ENCODE peak calls at places on chromosomes 1 and 21, in five cellular contexts. One of them, this sample, is unnamed. For H3K27me3, the result is how much of the 10 kb centered on the place peaks cover.

GRCh38 chr1:145927916-145928647 is 798 bp upstream of the RBM8A start:
- DNase-seq in aorta: no peak
- DNase-seq in IMR-90: no peak
- DNase-seq in right lobe of liver: no peak
- DNase-seq in dorsolateral prefrontal cortex: no peak
- DNase-seq in this sample: no peak

GRCh38 chr1:22878626-22879025 is 94.0 kb downstream of the LACTBL1 start:
- DNase-seq in aorta: no peak
- DNase-seq in IMR-90: no peak
- DNase-seq in right lobe of liver: no peak
- DNase-seq in dorsolateral prefrontal cortex: no peak
- DNase-seq in this sample: no peak

GRCh38 chr1:232473900-232474299 is 156.0 kb downstream of the SIPA1L2 start:
- DNase-seq in aorta: no peak
- DNase-seq in IMR-90: no peak
- DNase-seq in right lobe of liver: no peak
- DNase-seq in dorsolateral prefrontal cortex: no peak
- DNase-seq in this sample: no peak

GRCh38 chr1:153922076-153922837 is 515 bp downstream of the GATAD2B start:
- DNase-seq in aorta: no peak
- DNase-seq in IMR-90: no peak
- DNase-seq in right lobe of liver: peak
- DNase-seq in dorsolateral prefrontal cortex: no peak
- DNase-seq in this sample: no peak

GRCh38 chr21:15192243-15192642 is 127.4 kb upstream of the NRIP1 start:
- DNase-seq in aorta: no peak
- DNase-seq in IMR-90: no peak
- DNase-seq in right lobe of liver: no peak
- DNase-seq in dorsolateral prefrontal cortex: no peak
- DNase-seq in this sample: peak

GRCh38 chr21:32181415-32181814 is 97.4 kb downstream of the MIS18A start:
- DNase-seq in aorta: no peak
- DNase-seq in IMR-90: no peak
- DNase-seq in right lobe of liver: no peak
- DNase-seq in dorsolateral prefrontal cortex: no peak
- DNase-seq in this sample: no peak

GRCh38 chr1:41920658-41921057 is 1.9 kb upstream of the HIVEP3 start:
- DNase-seq in aorta: no peak
- DNase-seq in IMR-90: peak
- DNase-seq in right lobe of liver: no peak
- DNase-seq in dorsolateral prefrontal cortex: no peak
- DNase-seq in this sample: no peak

GRCh38 chr1:216600730-216601426 is 122.4 kb downstream of the ESRRG start:
- DNase-seq in aorta: peak
- DNase-seq in IMR-90: peak
- DNase-seq in right lobe of liver: peak
- DNase-seq in dorsolateral prefrontal cortex: peak
- DNase-seq in this sample: peak

GRCh38 chr21:16419188-16419874 is 689.5 kb downstream of the USP25 start:
- DNase-seq in aorta: peak
- DNase-seq in IMR-90: peak
- DNase-seq in right lobe of liver: peak
- DNase-seq in dorsolateral prefrontal cortex: no peak
- DNase-seq in this sample: no peak

GRCh38 chr1:190754769-190755168 is 277.1 kb upstream of the BRINP3 start:
- DNase-seq in aorta: no peak
- DNase-seq in IMR-90: peak
- DNase-seq in right lobe of liver: no peak
- DNase-seq in dorsolateral prefrontal cortex: no peak
- DNase-seq in this sample: no peak

GRCh38 chr21:27534211-27534610 is 567.3 kb upstream of the ADAMTS5 start:
- DNase-seq in aorta: no peak
- DNase-seq in IMR-90: no peak
- DNase-seq in right lobe of liver: no peak
- DNase-seq in dorsolateral prefrontal cortex: no peak
- DNase-seq in this sample: no peak

GRCh38 chr1:150543500-150544143 is 5.6 kb upstream of the ADAMTSL4 start:
- DNase-seq in aorta: peak
- DNase-seq in IMR-90: no peak
- DNase-seq in right lobe of liver: peak
- DNase-seq in dorsolateral prefrontal cortex: no peak
- DNase-seq in this sample: no peak

GRCh38 chr1:160204526-160205241 is 500 bp upstream of the PEA15 start:
- DNase-seq in aorta: peak
- DNase-seq in IMR-90: no peak
- DNase-seq in right lobe of liver: no peak
- DNase-seq in dorsolateral prefrontal cortex: no peak
- DNase-seq in this sample: no peak

GRCh38 chr1:243271990-243272389 is 16.1 kb downstream of the SDCCAG8 start:
- DNase-seq in aorta: no peak
- DNase-seq in IMR-90: no peak
- DNase-seq in right lobe of liver: no peak
- DNase-seq in dorsolateral prefrontal cortex: no peak
- DNase-seq in this sample: no peak

GRCh38 chr1:9079980-9080703 is 10.7 kb upstream of the SLC2A5 start:
- DNase-seq in aorta: no peak
- DNase-seq in IMR-90: no peak
- DNase-seq in right lobe of liver: no peak
- DNase-seq in dorsolateral prefrontal cortex: no peak
- DNase-seq in this sample: no peak

GRCh38 chr21:46023126-46023985 is 41.8 kb downstream of the COL6A1 start:
- DNase-seq in aorta: no peak
- DNase-seq in IMR-90: no peak
- DNase-seq in right lobe of liver: no peak
- DNase-seq in dorsolateral prefrontal cortex: no peak
- DNase-seq in this sample: no peak

GRCh38 chr1:11800756-11801433 is 4.9 kb downstream of the MTHFR start:
- DNase-seq in aorta: no peak
- DNase-seq in IMR-90: no peak
- DNase-seq in right lobe of liver: peak
- DNase-seq in dorsolateral prefrontal cortex: no peak
- DNase-seq in this sample: no peak

GRCh38 chr21:42156690-42157605 is 62.0 kb upstream of the ABCG1 start:
- DNase-seq in aorta: no peak
- DNase-seq in IMR-90: no peak
- DNase-seq in right lobe of liver: no peak
- DNase-seq in dorsolateral prefrontal cortex: peak
- DNase-seq in this sample: no peak

DNA sequence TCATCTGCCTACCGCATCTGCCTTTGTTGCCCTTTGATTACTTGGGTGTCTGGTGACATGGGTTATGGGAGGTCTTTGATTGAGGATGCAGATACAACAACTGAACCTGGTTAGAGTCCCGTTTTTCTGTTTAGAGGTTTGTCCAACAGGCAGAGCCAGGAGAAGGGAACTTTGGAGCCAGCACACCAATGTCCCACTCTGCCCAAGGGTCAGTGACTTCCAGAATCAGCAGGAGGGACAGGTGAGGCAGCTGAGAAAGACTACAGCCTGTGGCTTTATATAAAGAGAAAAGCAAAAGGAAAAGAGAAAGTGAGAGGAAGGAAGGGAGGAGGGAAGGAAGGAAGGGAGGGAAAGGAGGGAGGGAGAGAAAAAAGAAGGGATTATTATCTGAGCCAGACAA is 101.5 kb upstream of the ZNF644 start:
- DNase-seq in aorta: no peak
- DNase-seq in IMR-90: no peak
- DNase-seq in right lobe of liver: peak
- DNase-seq in dorsolateral prefrontal cortex: no peak
- DNase-seq in this sample: no peak
- H3K27me3 ChIP-seq in aorta: under half
- H3K27me3 ChIP-seq in IMR-90: under half
- H3K27me3 ChIP-seq in right lobe of liver: under half
- H3K27me3 ChIP-seq in dorsolateral prefrontal cortex: under half
- H3K27me3 ChIP-seq in this sample: under half

GRCh38 chr1:16217061-16217785 is 4.8 kb upstream of the ARHGEF19 start:
- DNase-seq in aorta: peak
- DNase-seq in IMR-90: peak
- DNase-seq in right lobe of liver: peak
- DNase-seq in dorsolateral prefrontal cortex: peak
- DNase-seq in this sample: peak
- H3K27ac ChIP-seq in aorta: no peak
- H3K27ac ChIP-seq in IMR-90: no peak
- H3K27ac ChIP-seq in right lobe of liver: no peak
- H3K27ac ChIP-seq in dorsolateral prefrontal cortex: no peak
- H3K27ac ChIP-seq in this sample: no peak

DNA sequence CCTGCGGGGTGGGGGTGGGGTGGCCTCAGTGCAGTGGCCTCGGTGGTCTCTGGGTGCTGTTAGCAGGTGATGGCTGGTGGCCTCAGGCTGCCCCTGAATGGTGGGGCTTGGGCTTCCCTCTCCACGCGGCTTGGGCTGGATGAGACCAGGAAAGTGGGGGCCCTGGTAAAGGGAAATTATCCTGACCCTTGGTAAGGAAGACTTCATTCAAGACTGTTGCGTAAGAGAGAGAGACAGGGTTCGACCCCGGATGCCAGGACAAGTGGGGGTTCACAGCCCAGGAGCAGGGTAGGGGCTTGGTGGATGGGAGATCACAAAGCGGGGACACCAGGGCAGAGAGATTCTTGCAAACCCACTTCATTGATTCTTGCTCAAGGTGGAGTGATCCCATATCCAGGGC is 5.5 kb upstream of the TTC34 start:
- DNase-seq in aorta: no peak
- DNase-seq in IMR-90: no peak
- DNase-seq in right lobe of liver: peak
- DNase-seq in dorsolateral prefrontal cortex: no peak
- DNase-seq in this sample: no peak
- H3K27me3 ChIP-seq in aorta: under half
- H3K27me3 ChIP-seq in IMR-90: under half
- H3K27me3 ChIP-seq in right lobe of liver: under half
- H3K27me3 ChIP-seq in dorsolateral prefrontal cortex: under half
- H3K27me3 ChIP-seq in this sample: under half

GRCh38 chr1:50967416-50968020 is 2.5 kb upstream of the CDKN2C start:
- DNase-seq in aorta: no peak
- DNase-seq in IMR-90: no peak
- DNase-seq in right lobe of liver: no peak
- DNase-seq in dorsolateral prefrontal cortex: no peak
- DNase-seq in this sample: no peak
- H3K27ac ChIP-seq in aorta: peak
- H3K27ac ChIP-seq in IMR-90: peak
- H3K27ac ChIP-seq in right lobe of liver: peak
- H3K27ac ChIP-seq in dorsolateral prefrontal cortex: peak
- H3K27ac ChIP-seq in this sample: peak

DNA sequence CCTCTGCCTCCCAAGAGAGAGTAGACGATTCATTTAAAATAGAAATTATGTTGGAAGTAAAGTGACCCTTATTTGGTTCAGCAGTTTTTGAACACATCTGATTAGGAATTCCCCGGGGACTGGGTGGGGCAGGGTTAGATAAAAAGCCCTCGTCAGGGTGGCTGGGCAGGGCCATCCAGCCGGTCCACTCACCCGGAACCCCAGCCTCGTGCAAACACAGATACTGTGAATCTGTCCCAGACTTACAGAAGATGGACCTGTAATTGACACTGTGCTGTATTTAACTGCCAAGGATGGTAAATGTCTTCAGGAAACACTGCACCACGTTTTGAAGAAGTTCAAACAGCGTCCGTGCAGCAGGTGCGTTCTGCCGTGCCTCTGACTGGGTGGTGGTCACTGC is 63.7 kb downstream of the PRDM16 start:
- DNase-seq in aorta: no peak
- DNase-seq in IMR-90: no peak
- DNase-seq in right lobe of liver: no peak
- DNase-seq in dorsolateral prefrontal cortex: no peak
- DNase-seq in this sample: no peak
- H3K27me3 ChIP-seq in aorta: under half
- H3K27me3 ChIP-seq in IMR-90: under half
- H3K27me3 ChIP-seq in right lobe of liver: under half
- H3K27me3 ChIP-seq in dorsolateral prefrontal cortex: under half
- H3K27me3 ChIP-seq in this sample: under half

GRCh38 chr1:25793585-25794170 is 6.3 kb upstream of the SELENON start:
- DNase-seq in aorta: no peak
- DNase-seq in IMR-90: peak
- DNase-seq in right lobe of liver: no peak
- DNase-seq in dorsolateral prefrontal cortex: no peak
- DNase-seq in this sample: no peak
- H3K27ac ChIP-seq in aorta: no peak
- H3K27ac ChIP-seq in IMR-90: no peak
- H3K27ac ChIP-seq in right lobe of liver: no peak
- H3K27ac ChIP-seq in dorsolateral prefrontal cortex: no peak
- H3K27ac ChIP-seq in this sample: no peak

DNA sequence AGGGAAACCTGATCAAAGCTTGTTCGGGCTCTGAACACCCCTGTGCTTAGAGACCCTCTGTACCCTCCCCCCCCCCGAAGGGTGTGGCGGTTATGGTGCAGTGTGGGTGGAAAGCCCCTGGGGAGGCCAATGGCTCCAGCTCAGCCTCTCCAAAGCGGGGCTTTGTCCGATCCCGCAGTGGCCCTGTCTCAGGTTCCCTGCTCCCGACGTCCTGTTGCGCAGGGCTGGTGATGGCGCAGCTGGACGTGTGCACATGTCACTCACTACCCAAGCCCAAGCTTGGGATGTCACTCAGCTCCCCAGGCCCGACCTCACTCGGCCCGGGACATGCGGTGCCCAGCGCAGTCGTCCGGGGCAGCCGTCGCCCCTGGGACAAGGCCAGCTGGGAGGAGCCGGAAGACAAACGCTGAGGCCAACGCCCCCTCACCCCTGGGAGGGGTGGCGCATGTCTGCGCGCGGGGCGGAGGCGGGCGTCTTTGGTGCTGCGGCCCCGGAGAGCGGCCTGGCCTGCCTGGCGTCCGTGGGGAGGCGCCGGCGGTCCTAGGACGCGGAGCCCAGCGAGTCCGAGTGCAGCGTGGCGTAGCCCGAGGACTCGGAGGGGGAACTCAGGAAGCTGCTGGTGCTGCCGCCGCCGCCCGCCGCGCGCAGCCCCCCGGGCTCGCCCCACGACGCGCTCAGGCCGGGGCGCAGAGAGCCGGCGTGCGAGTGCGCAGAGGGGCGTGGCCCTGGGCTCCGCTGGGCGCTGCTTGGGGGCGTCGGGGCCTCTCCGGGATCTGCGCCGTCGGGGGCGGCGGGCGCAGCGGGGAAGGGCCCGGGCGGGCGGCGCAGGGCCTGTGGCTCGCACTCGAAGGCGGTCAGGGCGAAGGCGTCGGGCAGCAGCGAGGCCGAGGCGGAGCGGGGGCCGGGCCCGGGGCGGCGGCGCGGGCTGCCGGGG is 5.1 kb downstream of the HES3 start:
- DNase-seq in aorta: no peak
- DNase-seq in IMR-90: no peak
- DNase-seq in right lobe of liver: peak
- DNase-seq in dorsolateral prefrontal cortex: no peak
- DNase-seq in this sample: no peak
- H3K27me3 ChIP-seq in aorta: under half
- H3K27me3 ChIP-seq in IMR-90: under half
- H3K27me3 ChIP-seq in right lobe of liver: under half
- H3K27me3 ChIP-seq in dorsolateral prefrontal cortex: half or more
- H3K27me3 ChIP-seq in this sample: under half

This sample was measured in RWPE2.